ENCODE peak calls at places on chromosomes 3 and 15, in eight cellular contexts. R is GM03348, D is left cardiac atrium, H is C1 segment of cervical spinal cord, P is COR-L47, J is RWPE1, S is EH, B is AG20443. K is an unnamed sample.

GRCh38 chr15:73171711-73172110 is 119.4 kb downstream of the NEO1 start:
- DNase-seq in J (no peak), P (no peak), D (no peak), S (no peak), R (no peak), H (no peak), B (no peak), K (no peak)

GRCh38 chr15:39587291-39587909 is 6.5 kb downstream of the THBS1 start:
- DNase-seq in R (no peak), B (no peak), H (no peak), S (peak), D (peak), J (no peak), P (no peak), K (no peak)

GRCh38 chr3:120170223-120170622 is 76.0 kb upstream of the GSK3B start:
- DNase-seq in H (no peak), D (no peak), R (peak), B (peak), J (peak), P (peak), S (peak), K (no peak)

GRCh38 chr15:63362196-63362595 is 19.4 kb downstream of the CA12 start:
- DNase-seq in H (no peak), R (no peak), P (peak), D (peak), S (peak), J (no peak), B (no peak), K (no peak)

GRCh38 chr3:141960731-141961130 is 84.3 kb downstream of the ATP1B3 start:
- DNase-seq in J (peak), D (no peak), S (peak), P (no peak), B (peak), H (no peak), R (peak), K (no peak)

GRCh38 chr3:146503459-146504202 is 34.3 kb upstream of the PLSCR2 start:
- DNase-seq in D (no peak), H (no peak), S (peak), R (peak), P (no peak), J (peak), B (peak), K (no peak)

GRCh38 chr3:13595001-13595421 is 46.1 kb downstream of the FBLN2 start:
- DNase-seq in J (no peak), D (no peak), P (no peak), B (no peak), H (no peak), R (no peak), S (no peak), K (no peak)

GRCh38 chr15:62342959-62343358 is 177.9 kb upstream of the C2CD4B start:
- DNase-seq in R (no peak), B (no peak), P (no peak), J (no peak), S (no peak), H (no peak), D (no peak), K (no peak)

GRCh38 chr3:24490151-24490550 is 4.5 kb downstream of the THRB start:
- DNase-seq in S (no peak), J (no peak), R (no peak), P (no peak), H (no peak), B (no peak), D (peak), K (no peak)